ENCODE peak calls at places on chromosome 17, in seven cellular contexts. Z is T-helper 1 cell; S is EL; H is A549; L is activated T-helper 2 cell treated with anti-CD3 and anti-CD28 coated beads, Interferon-gamma antibody, Interleukin-2, Interleukin-4, amounts not matched to agents 10 μg/mL and 5 μg/mL and 100 μg/mL, durations not matched to agents 14 hours and 24 hours and 36 hours; U is COR-L47; V is PC-3. F is an unnamed sample.

GRCh38 chr17:55237268-55237667 is 27.5 kb upstream of the HLF start:
- DNase-seq in Z (no peak), S (no peak), H (no peak), L (no peak), U (no peak), V (no peak), F (no peak)

GRCh38 chr17:12078791-12079190 is 58.1 kb downstream of the MAP2K4 start:
- DNase-seq in Z (no peak), S (peak), H (no peak), L (no peak), U (no peak), V (peak), F (peak)

GRCh38 chr17:4215882-4216411 is 47.8 kb downstream of the ANKFY1 start:
- DNase-seq in Z (no peak), S (no peak), H (no peak), L (no peak), U (no peak), V (no peak), F (no peak)

GRCh38 chr17:8991514-8992285 is 26.2 kb upstream of the PIK3R5 start:
- DNase-seq in Z (peak), S (peak), H (peak), L (peak), U (no peak), V (peak), F (peak)

GRCh38 chr17:78272181-78272913 is 40.9 kb downstream of the TMEM235 start:
- DNase-seq in Z (no peak), S (no peak), H (no peak), L (no peak), U (no peak), V (peak), F (peak)

GRCh38 chr17:17051791-17052461 is 9.7 kb downstream of the MPRIP start:
- DNase-seq in Z (no peak), S (peak), H (no peak), L (no peak), U (no peak), V (no peak), F (no peak)

GRCh38 chr17:68868708-68869107 is 86.5 kb downstream of the ABCA8 start:
- DNase-seq in Z (no peak), S (no peak), H (no peak), L (no peak), U (peak), V (peak), F (no peak)

GRCh38 chr17:6546069-6546718 is 10.2 kb downstream of the PITPNM3 start:
- DNase-seq in Z (no peak), S (peak), H (no peak), L (no peak), U (no peak), V (peak), F (no peak)

GRCh38 chr17:50889528-50890118 is 23.5 kb upstream of the TOB1 start:
- DNase-seq in Z (no peak), S (no peak), H (no peak), L (no peak), U (no peak), V (no peak), F (no peak)

GRCh38 chr17:80995131-80995530 is 3.5 kb downstream of the CHMP6 start:
- DNase-seq in Z (no peak), S (no peak), H (no peak), L (no peak), U (no peak), V (no peak), F (no peak)

GRCh38 chr17:4777969-4778760 is 6.5 kb downstream of the TM4SF5 start:
- DNase-seq in Z (no peak), S (no peak), H (no peak), L (no peak), U (no peak), V (no peak), F (no peak)

GRCh38 chr17:76682306-76682705 is 28.5 kb downstream of the MXRA7 start:
- DNase-seq in Z (no peak), S (no peak), H (no peak), L (no peak), U (no peak), V (no peak), F (no peak)

GRCh38 chr17:48022906-48023305 is 14.7 kb downstream of the COPZ2 start:
- DNase-seq in Z (no peak), S (no peak), H (no peak), L (no peak), U (no peak), V (peak), F (no peak)

GRCh38 chr17:77853208-77853977 is 105.1 kb upstream of the TNRC6C start:
- DNase-seq in Z (no peak), S (no peak), H (no peak), L (no peak), U (no peak), V (no peak), F (no peak)

GRCh38 chr17:80267391-80267790 is 6.7 kb downstream of the RNF213 start:
- DNase-seq in Z (no peak), S (no peak), H (no peak), L (no peak), U (no peak), V (no peak), F (no peak)

GRCh38 chr17:55390364-55390977 is 31.2 kb downstream of the MMD start:
- DNase-seq in Z (no peak), S (no peak), H (no peak), L (no peak), U (no peak), V (no peak), F (no peak)

GRCh38 chr17:42679001-42679491 is 2.3 kb upstream of the PLEKHH3 start:
- DNase-seq in Z (no peak), S (peak), H (peak), L (no peak), U (peak), V (peak), F (peak)

GRCh38 chr17:2453325-2453724 is 52.5 kb upstream of the MNT start:
- DNase-seq in Z (no peak), S (no peak), H (no peak), L (no peak), U (no peak), V (no peak), F (no peak)

GRCh38 chr17:4747847-4748246 is 8.1 kb upstream of the CXCL16 start:
- DNase-seq in Z (no peak), S (no peak), H (no peak), L (no peak), U (no peak), V (no peak), F (no peak)

GRCh38 chr17:62680541-62681052 is 53.1 kb downstream of the MRC2 start:
- DNase-seq in Z (no peak), S (no peak), H (no peak), L (no peak), U (no peak), V (no peak), F (no peak)

GRCh38 chr17:40443988-40444899 is 994 bp downstream of the IGFBP4 start:
- DNase-seq in Z (no peak), S (peak), H (no peak), L (peak), U (no peak), V (peak), F (no peak)

GRCh38 chr17:72535346-72535745 is 414.5 kb downstream of the SOX9 start:
- DNase-seq in Z (no peak), S (no peak), H (no peak), L (no peak), U (no peak), V (no peak), F (no peak)

GRCh38 chr17:34511265-34511664 is 68.1 kb upstream of the TMEM132E start:
- DNase-seq in Z (no peak), S (no peak), H (no peak), L (no peak), U (no peak), V (no peak), F (no peak)

GRCh38 chr17:78144146-78144719 is 2.0 kb upstream of the C17orf99 start:
- DNase-seq in Z (no peak), S (peak), H (no peak), L (no peak), U (peak), V (peak), F (no peak)

GRCh38 chr17:1360975-1361374 is 39.0 kb downstream of the YWHAE start:
- DNase-seq in Z (no peak), S (no peak), H (no peak), L (no peak), U (no peak), V (no peak), F (no peak)

GRCh38 chr17:4066210-4066609 is 76.6 kb downstream of the ZZEF1 start:
- DNase-seq in Z (no peak), S (no peak), H (no peak), L (no peak), U (no peak), V (no peak), F (no peak)

GRCh38 chr17:11644265-11645212 is 46.3 kb downstream of the DNAH9 start:
- DNase-seq in Z (no peak), S (peak), H (peak), L (no peak), U (peak), V (peak), F (peak)

GRCh38 chr17:71921726-71922320 is 199.0 kb upstream of the SOX9 start:
- DNase-seq in Z (no peak), S (peak), H (no peak), L (no peak), U (no peak), V (peak), F (no peak)

GRCh38 chr17:42591411-42591810 is 13.9 kb upstream of the PSMC3IP start:
- DNase-seq in Z (no peak), S (no peak), H (no peak), L (no peak), U (no peak), V (no peak), F (peak)

GRCh38 chr17:49646391-49647255 is 31.3 kb downstream of the SPOP start:
- DNase-seq in Z (no peak), S (peak), H (no peak), L (peak), U (no peak), V (peak), F (peak)

F was measured in RWPE1.